ENCODE peak calls at places on chromosomes 4 and X, in ten cellular contexts. L, Q, U, M, R, E, H, N, T and I are unnamed samples. For H3K27me3, the result is how much of the 10 kb centered on the place peaks cover.

GRCh38 chr4:165439344-165439743 is 60.5 kb downstream of the CPE start:
- DNase-seq in M (no peak), L (no peak), H (no peak), Q (no peak), R (no peak), U (no peak), T (no peak), N (no peak), E (no peak), I (no peak)

GRCh38 chrX:41198410-41198809 is 113.2 kb downstream of the USP9X start:
- DNase-seq in Q (no peak), M (no peak), T (no peak), N (no peak), U (no peak), L (no peak), E (peak), H (no peak), R (no peak), I (no peak)

GRCh38 chr4:2301221-2301642 is 39.3 kb upstream of the MXD4 start:
- DNase-seq in E (no peak), N (no peak), U (no peak), L (no peak), Q (no peak), T (no peak), R (no peak), H (no peak), M (no peak), I (no peak)

GRCh38 chr4:159141193-159141592 is 38.3 kb downstream of the RAPGEF2 start:
- DNase-seq in H (no peak), L (no peak), N (no peak), R (no peak), U (no peak), E (no peak), M (peak), T (no peak), Q (no peak), I (no peak)

GRCh38 chr4:65645185-65645584 is 25.1 kb downstream of the EPHA5 start:
- DNase-seq in H (no peak), Q (no peak), N (no peak), U (no peak), L (no peak), R (no peak), T (no peak), E (no peak), M (peak), I (no peak)

GRCh38 chrX:117483950-117484349 is 632.7 kb downstream of the KLHL13 start:
- DNase-seq in Q (no peak), T (no peak), E (no peak), U (no peak), N (no peak), L (no peak), R (no peak), H (no peak), M (no peak), I (no peak)

GRCh38 chr4:43496188-43496587 is 603.7 kb downstream of the GRXCR1 start:
- DNase-seq in T (no peak), N (no peak), E (no peak), U (no peak), L (no peak), H (no peak), Q (no peak), R (no peak), M (peak), I (no peak)

GRCh38 chrX:9459349-9459748 is 5.5 kb upstream of the TBL1X start:
- DNase-seq in N (no peak), H (no peak), R (no peak), U (no peak), E (no peak), M (no peak), Q (no peak), T (no peak), L (no peak), I (no peak)

GRCh38 chr4:72677886-72678285 is 108.9 kb upstream of the ADAMTS3 start:
- DNase-seq in M (no peak), T (no peak), N (no peak), Q (no peak), R (no peak), E (no peak), L (no peak), H (no peak), U (no peak), I (no peak)

DNA sequence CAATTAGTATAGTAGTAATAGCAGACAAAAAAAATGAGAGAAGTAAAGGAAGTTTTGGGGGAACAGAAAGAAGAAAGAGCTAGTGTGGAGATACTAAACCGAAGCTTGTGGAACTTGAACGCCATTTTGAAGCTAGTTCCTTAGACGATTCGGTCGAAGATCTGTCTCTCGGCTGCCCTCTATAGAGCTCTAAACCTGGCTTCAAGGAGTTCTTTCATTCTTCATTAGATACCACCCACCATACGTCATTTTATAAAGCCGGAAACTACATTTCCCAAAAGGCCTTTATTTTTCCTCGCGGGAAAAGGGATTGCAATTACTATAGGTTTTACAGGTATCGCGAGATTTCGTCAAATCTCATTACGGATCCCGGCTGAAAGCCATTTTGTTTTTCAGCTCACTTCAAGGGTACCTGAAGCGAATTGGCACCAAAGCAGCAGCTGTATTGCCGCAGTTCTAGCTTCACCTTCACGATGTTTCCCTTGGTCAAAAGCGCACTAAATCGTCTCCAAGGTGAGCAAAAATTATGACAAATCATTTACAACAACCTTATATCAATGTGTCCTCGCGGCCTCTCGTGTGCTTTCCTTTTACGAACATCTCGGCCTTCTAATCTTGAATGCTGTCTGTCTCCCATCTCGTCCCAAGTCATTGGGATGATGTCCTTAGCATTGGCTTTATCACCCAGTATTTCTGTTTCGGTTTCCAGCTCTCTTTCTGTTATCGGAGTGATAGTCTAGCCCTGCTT is at the start of gene COX7B:
- DNase-seq in M (peak), N (peak), E (peak), Q (peak), U (no peak), T (no peak), R (peak), L (peak), H (no peak), I (peak)
- TF ChIP-seq POLR2A in M (peak), N (peak), E (peak), Q (peak), U (peak), T (peak), R (peak), L (peak), H (peak), I (peak)

GRCh38 chrX:96918864-96919263 is 35.2 kb downstream of the RPA4 start:
- DNase-seq in H (no peak), N (no peak), M (no peak), E (no peak), U (no peak), T (no peak), L (no peak), R (no peak), Q (no peak), I (no peak)
- H3K4me3 ChIP-seq in H (no peak), N (no peak), M (no peak), E (no peak), U (no peak), T (no peak), L (no peak), R (no peak), Q (no peak), I (no peak)

GRCh38 chr4:186702297-186702696 is 21.4 kb downstream of the FAT1 start:
- DNase-seq in L (no peak), E (no peak), N (no peak), M (no peak), R (no peak), Q (no peak), H (no peak), T (no peak), U (no peak), I (no peak)
- H3K27me3 ChIP-seq in L (under half), E (under half), N (under half), M (under half), R (under half), Q (under half), H (under half), T (under half), U (under half), I (under half)

DNA sequence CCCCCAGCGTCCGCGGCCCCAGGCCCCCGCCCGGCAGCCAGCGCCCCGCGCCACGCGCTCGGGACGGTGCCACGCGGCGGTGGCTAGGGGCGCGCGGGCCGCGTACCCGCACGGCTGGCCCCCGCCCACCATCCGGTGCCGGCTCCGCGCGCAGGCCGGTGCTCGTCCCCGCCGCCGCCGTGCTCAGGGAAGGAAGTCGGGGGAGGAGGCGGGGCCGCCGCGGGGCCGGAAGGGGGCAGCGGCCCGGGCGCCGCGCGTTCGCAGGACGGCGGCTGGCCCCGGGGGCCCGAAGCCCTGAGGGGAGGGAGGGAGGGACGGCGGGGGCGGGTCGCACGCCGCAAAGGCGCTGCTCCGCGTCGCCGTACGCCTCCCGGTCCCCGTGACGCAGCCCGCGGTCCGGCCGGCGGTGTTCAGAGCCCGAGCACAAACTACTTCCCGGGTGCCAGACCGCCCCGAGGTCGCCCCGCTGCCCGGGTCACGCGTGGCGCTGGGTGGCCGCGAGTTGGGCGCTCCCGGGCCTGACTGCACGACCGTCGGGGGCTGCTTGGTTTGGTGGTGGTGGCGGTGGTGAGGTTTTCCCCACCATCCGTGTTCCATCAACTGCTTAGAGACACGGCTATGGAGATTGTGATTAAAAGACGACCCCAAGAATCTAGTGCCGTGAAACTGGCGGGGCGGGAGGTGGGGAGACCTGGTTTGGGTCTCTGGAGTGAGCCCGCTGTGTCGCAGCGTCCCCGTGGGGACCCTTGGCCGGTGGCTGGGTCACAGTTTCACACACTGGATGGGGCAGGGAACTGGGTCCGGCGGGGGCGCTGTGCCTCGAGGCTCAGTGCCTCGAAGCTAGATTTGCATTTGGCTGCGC is at the start of gene DCTD:
- DNase-seq in M (peak), U (peak), E (peak), R (no peak), N (no peak), L (peak), T (peak), Q (peak), H (peak), I (peak)
- TF ChIP-seq POLR2A in M (peak), U (peak), E (no peak), R (peak), N (peak), L (peak), T (no peak), Q (no peak), H (peak), I (peak)